ENCODE peak calls at places on chromosomes 2 and 18, in eight cellular contexts. H, L, Q, T, D, Y, P and C are unnamed samples.

GRCh38 chr18:21557607-21558253 is 42.8 kb downstream of the ESCO1 start:
- DNase-seq in H (no peak), L (no peak), Q (no peak), T (peak; percentile 7), D (peak; percentile 19), Y (no peak), P (no peak), C (no peak)

GRCh38 chr2:127048618-127048935 is 58.4 kb downstream of the BIN1 start:
- DNase-seq in H (peak; percentile 71), L (peak; percentile 64), Q (no peak), T (no peak), D (no peak), Y (no peak), P (no peak), C (no peak)

GRCh38 chr18:69558088-69558487 is 157.4 kb downstream of the DOK6 start:
- DNase-seq in H (no peak), L (no peak), Q (no peak), T (no peak), D (no peak), Y (no peak), P (no peak), C (no peak)

GRCh38 chr2:108909917-108910515 is 79.0 kb downstream of the EDAR start:
- DNase-seq in H (peak; percentile 53), L (no peak), Q (peak; percentile 20), T (no peak), D (no peak), Y (no peak), P (no peak), C (no peak)

GRCh38 chr18:54102123-54102522 is 122.3 kb downstream of the MBD2 start:
- DNase-seq in H (no peak), L (no peak), Q (no peak), T (no peak), D (no peak), Y (no peak), P (no peak), C (no peak)

GRCh38 chr2:201520201-201520600 is 68.7 kb downstream of the STRADB start:
- DNase-seq in H (no peak), L (no peak), Q (no peak), T (no peak), D (no peak), Y (no peak), P (no peak), C (no peak)

GRCh38 chr2:66888791-66889631 is 454.1 kb downstream of the MEIS1 start:
- DNase-seq in H (no peak), L (no peak), Q (no peak), T (no peak), D (peak; percentile 100), Y (no peak), P (no peak), C (no peak)

GRCh38 chr18:11005528-11005927 is 143.8 kb downstream of the PIEZO2 start:
- DNase-seq in H (no peak), L (no peak), Q (no peak), T (no peak), D (peak; percentile 74), Y (no peak), P (no peak), C (no peak)

GRCh38 chr2:67628892-67629291 is 231.8 kb downstream of the ETAA1 start:
- DNase-seq in H (no peak), L (no peak), Q (no peak), T (no peak), D (no peak), Y (no peak), P (no peak), C (no peak)

GRCh38 chr2:54708584-54709340 is 14.7 kb upstream of the EML6 start:
- DNase-seq in H (peak; percentile 83), L (peak; percentile 52), Q (peak; percentile 27), T (no peak), D (no peak), Y (no peak), P (no peak), C (no peak)

GRCh38 chr2:3465844-3466481 is 53.4 kb downstream of the ADI1 start:
- DNase-seq in H (peak; percentile 53), L (peak; percentile 48), Q (no peak), T (no peak), D (peak; percentile 97), Y (peak; percentile 70), P (no peak), C (peak; percentile 76)

GRCh38 chr2:203340791-203341487 is 12.7 kb downstream of the ABI2 start:
- DNase-seq in H (no peak), L (no peak), Q (no peak), T (no peak), D (peak; percentile 34), Y (peak; percentile 38), P (no peak), C (no peak)

GRCh38 chr2:149038442-149039212 is at the start of gene LYPD6B:
- DNase-seq in H (peak; percentile 80), L (no peak), Q (peak; percentile 62), T (no peak), D (no peak), Y (no peak), P (peak; percentile 21), C (no peak)